ENCODE peak calls at places on chromosomes 4 and X, in six cellular contexts. O is IMR-90, A is neuronal stem cell, K is H9, E is H1, Z is mesendoderm. D is an unnamed sample.

GRCh38 chr4:93832097-93832496 is 3.5 kb downstream of the ATOH1 start:
- DNase-seq in O (no peak), A (peak; percentile 36), K (peak; percentile 59), E (no peak), Z (peak; percentile 36), D (no peak)

GRCh38 chr4:101366331-101366730 is 19.0 kb upstream of the PPP3CA start:
- DNase-seq in O (peak; percentile 54), A (no peak), K (no peak), E (no peak), Z (no peak), D (no peak)

GRCh38 chr4:41622816-41623215 is 84.9 kb downstream of the LIMCH1 start:
- DNase-seq in O (no peak), A (no peak), K (no peak), E (no peak), Z (no peak), D (no peak)

GRCh38 chrX:24037729-24038128 is 10.7 kb upstream of the KLHL15 start:
- DNase-seq in O (no peak), A (no peak), K (no peak), E (no peak), Z (no peak), D (no peak)

GRCh38 chr4:44736900-44737299 is 10.5 kb upstream of the GNPDA2 start:
- DNase-seq in O (no peak), A (no peak), K (no peak), E (no peak), Z (no peak), D (no peak)

GRCh38 chrX:27883468-27884092 is 75.8 kb downstream of the MAGEB10 start:
- DNase-seq in O (peak; percentile 25), A (peak; percentile 15), K (no peak), E (no peak), Z (peak; percentile 91), D (peak; percentile 4)

GRCh38 chrX:29461039-29461438 is 754.3 kb upstream of the MAGEB2 start:
- DNase-seq in O (no peak), A (no peak), K (no peak), E (no peak), Z (no peak), D (no peak)

GRCh38 chr4:150176559-150176958 is 98.3 kb downstream of the DCLK2 start:
- DNase-seq in O (peak; percentile 55), A (no peak), K (no peak), E (no peak), Z (no peak), D (no peak)

GRCh38 chr4:96295143-96295763 is 455.4 kb downstream of the PDHA2 start:
- DNase-seq in O (no peak), A (no peak), K (no peak), E (no peak), Z (no peak), D (no peak)

GRCh38 chr4:10082459-10083272 is 33.9 kb downstream of the WDR1 start:
- DNase-seq in O (no peak), A (no peak), K (no peak), E (no peak), Z (no peak), D (no peak)

GRCh38 chrX:68807818-68808217 is 21.0 kb upstream of the EFNB1 start:
- DNase-seq in O (no peak), A (no peak), K (no peak), E (no peak), Z (peak; percentile 58), D (peak; percentile 12)

GRCh38 chr4:102599455-102599854 is 98.3 kb downstream of the NFKB1 start:
- DNase-seq in O (no peak), A (no peak), K (no peak), E (no peak), Z (no peak), D (no peak)

DNA sequence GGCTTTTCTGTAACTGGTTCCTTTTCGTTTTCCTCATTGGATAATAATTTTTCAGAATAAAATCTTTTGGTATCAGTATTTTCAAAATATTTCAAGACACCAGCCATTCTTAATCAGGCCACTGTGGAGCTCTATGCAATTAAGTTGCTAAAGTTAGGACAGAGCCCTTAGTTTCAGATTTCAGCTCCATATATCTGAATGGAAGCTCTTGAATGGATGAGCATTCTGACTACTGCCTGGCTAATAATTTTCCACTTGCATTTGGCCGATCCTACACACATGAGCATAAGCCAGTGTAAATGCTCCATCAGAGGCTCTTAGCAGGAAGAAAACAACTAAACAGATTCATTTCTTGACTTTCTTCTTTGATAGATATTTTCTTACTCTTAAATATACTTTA is 157.6 kb downstream of the CHIC2 start:
- DNase-seq in O (peak; percentile 28), A (no peak), K (no peak), E (no peak), Z (no peak), D (no peak)
- H3K27me3 ChIP-seq in O (no peaks in the 10 kb centered on the region), A (no peaks in the 10 kb centered on the region), K (no peaks in the 10 kb centered on the region), E (no peaks in the 10 kb centered on the region), Z (no peaks in the 10 kb centered on the region), D (no peaks in the 10 kb centered on the region)

GRCh38 chr4:2266181-2266580 is 4.3 kb upstream of the MXD4 start:
- DNase-seq in O (no peak), A (no peak), K (no peak), E (no peak), Z (no peak), D (no peak)
- H2BK15ac ChIP-seq in O (no peak overlapping the region), A (peak overlapping the region; percentile 92), K (no peak overlapping the region), E (no peak overlapping the region), Z (no peak overlapping the region), D (peak overlapping the region; percentile 6)

GRCh38 chr4:8577972-8578371 is 2.2 kb upstream of the GPR78 start:
- DNase-seq in O (no peak), A (no peak), K (no peak), E (no peak), Z (peak; percentile 42), D (no peak)
- H3K27me3 ChIP-seq in O (peaks cover 59% of the 10 kb centered on the region), A (peaks cover 3% of the 10 kb centered on the region), K (peaks cover 9% of the 10 kb centered on the region), E (peaks cover 16% of the 10 kb centered on the region), Z (no peaks in the 10 kb centered on the region), D (peaks cover 52% of the 10 kb centered on the region)

DNA sequence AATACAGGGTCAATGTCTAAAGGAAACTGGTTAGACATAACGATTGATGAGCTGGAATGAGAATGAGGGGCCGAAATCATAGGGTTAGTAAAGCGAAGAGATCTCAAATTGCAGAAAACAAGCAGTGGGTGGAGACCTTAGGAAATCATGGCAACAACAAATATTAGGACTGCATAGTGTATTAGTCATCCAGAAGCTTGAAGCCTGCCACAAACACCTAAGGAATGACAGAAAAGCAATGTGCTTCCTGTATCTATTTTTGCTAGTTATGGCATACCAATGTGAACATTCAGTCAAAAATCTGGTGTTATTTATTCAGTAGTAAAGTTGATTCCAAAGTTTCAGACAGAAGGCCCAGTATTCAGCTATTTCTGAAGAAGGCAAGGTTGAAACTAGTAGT is 410.9 kb upstream of the CT83 start:
- DNase-seq in O (no peak), A (no peak), K (no peak), E (no peak), Z (peak; percentile 7), D (peak; percentile 0)
- H2BK15ac ChIP-seq in O (no peak overlapping the region), A (no peak overlapping the region), K (no peak overlapping the region), E (no peak overlapping the region), Z (no peak overlapping the region), D (no peak overlapping the region)

GRCh38 chr4:183834252-183834651 is 70.9 kb upstream of the STOX2 start:
- DNase-seq in O (no peak), A (no peak), K (no peak), E (no peak), Z (no peak), D (no peak)
- H3K27me3 ChIP-seq in O (peaks cover 2% of the 10 kb centered on the region), A (no peaks in the 10 kb centered on the region), K (no peaks in the 10 kb centered on the region), E (no peaks in the 10 kb centered on the region), Z (no peaks in the 10 kb centered on the region), D (no peaks in the 10 kb centered on the region)

DNA sequence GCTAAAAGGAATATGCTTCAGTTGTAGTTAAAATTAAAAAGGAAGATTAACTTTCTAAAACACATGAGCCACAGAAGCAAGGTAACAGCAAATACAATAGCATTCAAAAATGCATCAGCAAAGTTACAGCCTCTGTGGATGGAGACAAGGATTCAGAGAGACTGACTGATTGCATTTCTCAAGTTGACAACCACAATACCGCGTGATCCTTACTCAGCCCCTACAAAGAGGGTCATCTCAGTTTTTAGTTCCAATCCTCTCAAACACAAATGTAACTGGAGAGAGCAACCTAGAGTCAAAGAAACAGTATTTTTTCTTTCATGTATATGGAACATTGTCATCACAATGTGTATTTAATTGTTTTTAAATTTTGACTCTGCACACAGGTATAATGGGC is 14.2 kb upstream of the C1QTNF7 start:
- DNase-seq in O (no peak), A (no peak), K (no peak), E (no peak), Z (no peak), D (no peak)
- H2BK15ac ChIP-seq in O (no peak overlapping the region), A (no peak overlapping the region), K (no peak overlapping the region), E (no peak overlapping the region), Z (no peak overlapping the region), D (no peak overlapping the region)

GRCh38 chrX:36159254-36159653 is 239.7 kb downstream of the CFAP47 start:
- DNase-seq in O (no peak), A (no peak), K (no peak), E (no peak), Z (no peak), D (no peak)

DNA sequence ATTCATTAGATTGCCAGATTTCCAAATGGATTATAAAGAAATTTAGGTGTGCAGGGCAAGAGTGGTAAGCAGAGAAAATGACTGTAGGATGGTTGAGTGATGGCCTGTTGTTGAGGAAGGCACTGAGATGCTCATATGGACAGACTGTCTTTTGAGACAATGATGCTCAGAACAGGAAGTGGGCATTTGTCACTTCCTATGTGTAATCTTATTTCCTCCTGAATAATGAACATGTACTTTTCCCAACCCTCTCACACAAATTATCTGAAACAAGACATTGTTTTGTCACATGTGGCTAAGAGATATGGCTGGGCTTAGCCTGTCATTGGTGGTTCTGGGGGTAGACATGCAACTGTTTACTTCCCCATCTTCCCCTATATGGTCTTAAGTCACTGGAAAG is 240.5 kb downstream of the CFAP47 start:
- DNase-seq in O (no peak), A (no peak), K (no peak), E (no peak), Z (no peak), D (no peak)
- H3K27me3 ChIP-seq in O (no peaks in the 10 kb centered on the region), A (no peaks in the 10 kb centered on the region), K (no peaks in the 10 kb centered on the region), E (no peaks in the 10 kb centered on the region), Z (no peaks in the 10 kb centered on the region), D (no peaks in the 10 kb centered on the region)

GRCh38 chr4:66949424-66949823 is 595.9 kb downstream of the CENPC start:
- DNase-seq in O (no peak), A (no peak), K (no peak), E (no peak), Z (no peak), D (no peak)
- H2BK15ac ChIP-seq in O (no peak overlapping the region), A (no peak overlapping the region), K (no peak overlapping the region), E (no peak overlapping the region), Z (no peak overlapping the region), D (no peak overlapping the region)